ENCODE peak calls at places on chromosome 7, in five cellular contexts. H is WTC11; X is GM13976; Z is CD8-positive, alpha-beta T cell; T is HFFc6. D is an unnamed sample.

GRCh38 chr7:102140952-102141370 is 145.7 kb upstream of the SH2B2 start:
- DNase-seq in H (no peak), X (no peak), Z (no peak), T (no peak), D (no peak)

GRCh38 chr7:6026011-6026819 is 5.0 kb upstream of the ANKRD61 start:
- DNase-seq in H (peak), X (peak), Z (peak), T (peak), D (peak)

GRCh38 chr7:100583132-100584045 is 2.5 kb downstream of the LRCH4 start:
- DNase-seq in H (no peak), X (peak), Z (peak), T (no peak), D (peak)

GRCh38 chr7:107966701-107967100 is 36.3 kb downstream of the LAMB1 start:
- DNase-seq in H (peak), X (no peak), Z (no peak), T (peak), D (no peak)

GRCh38 chr7:150947761-150948680 is 30.1 kb downstream of the KCNH2 start:
- DNase-seq in H (no peak), X (no peak), Z (no peak), T (no peak), D (no peak)

GRCh38 chr7:110534241-110534931 is 556.5 kb upstream of the LRRN3 start:
- DNase-seq in H (no peak), X (no peak), Z (no peak), T (peak), D (no peak)

GRCh38 chr7:22725585-22725984 is 1.4 kb upstream of the IL6 start:
- DNase-seq in H (no peak), X (peak), Z (no peak), T (peak), D (peak)

GRCh38 chr7:27188666-27189559 is 3.9 kb upstream of the HOXA11 start:
- DNase-seq in H (peak), X (no peak), Z (peak), T (peak), D (no peak)

GRCh38 chr7:20574784-20575757 is 40.4 kb upstream of the ABCB5 start:
- DNase-seq in H (no peak), X (no peak), Z (no peak), T (no peak), D (no peak)

GRCh38 chr7:121437470-121437869 is 41.4 kb upstream of the FAM3C start:
- DNase-seq in H (no peak), X (no peak), Z (no peak), T (no peak), D (no peak)

GRCh38 chr7:121433775-121434174 is 37.7 kb upstream of the FAM3C start:
- DNase-seq in H (no peak), X (peak), Z (no peak), T (no peak), D (peak)

GRCh38 chr7:121431996-121432395 is 35.9 kb upstream of the FAM3C start:
- DNase-seq in H (no peak), X (no peak), Z (no peak), T (no peak), D (no peak)

GRCh38 chr7:121436688-121437087 is 40.6 kb upstream of the FAM3C start:
- DNase-seq in H (peak), X (no peak), Z (no peak), T (no peak), D (no peak)

DNA sequence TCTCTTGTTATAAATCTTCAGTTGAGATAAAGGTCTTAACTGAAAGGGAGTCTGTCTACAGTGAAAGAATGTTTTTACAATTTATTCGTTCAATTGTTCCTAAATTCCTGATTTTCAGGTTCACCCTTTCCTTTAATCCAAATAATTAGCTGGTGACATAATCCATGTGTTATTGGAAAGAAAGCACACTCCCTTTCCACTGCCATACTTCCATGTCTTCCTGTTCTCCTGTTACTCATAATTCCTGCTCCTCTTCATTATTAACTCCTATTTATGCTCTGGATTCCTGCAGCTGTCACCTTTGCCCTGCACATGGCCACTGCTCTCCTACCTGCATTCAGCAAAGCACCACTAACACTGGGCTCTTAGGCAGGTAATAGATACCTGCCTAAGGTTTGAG is 40.0 kb upstream of the FAM3C start:
- DNase-seq in H (no peak), X (no peak), Z (no peak), T (no peak), D (no peak)
- TF ChIP-seq CTCF in H (no peak), X (no peak), Z (no peak), T (no peak), D (no peak)

DNA sequence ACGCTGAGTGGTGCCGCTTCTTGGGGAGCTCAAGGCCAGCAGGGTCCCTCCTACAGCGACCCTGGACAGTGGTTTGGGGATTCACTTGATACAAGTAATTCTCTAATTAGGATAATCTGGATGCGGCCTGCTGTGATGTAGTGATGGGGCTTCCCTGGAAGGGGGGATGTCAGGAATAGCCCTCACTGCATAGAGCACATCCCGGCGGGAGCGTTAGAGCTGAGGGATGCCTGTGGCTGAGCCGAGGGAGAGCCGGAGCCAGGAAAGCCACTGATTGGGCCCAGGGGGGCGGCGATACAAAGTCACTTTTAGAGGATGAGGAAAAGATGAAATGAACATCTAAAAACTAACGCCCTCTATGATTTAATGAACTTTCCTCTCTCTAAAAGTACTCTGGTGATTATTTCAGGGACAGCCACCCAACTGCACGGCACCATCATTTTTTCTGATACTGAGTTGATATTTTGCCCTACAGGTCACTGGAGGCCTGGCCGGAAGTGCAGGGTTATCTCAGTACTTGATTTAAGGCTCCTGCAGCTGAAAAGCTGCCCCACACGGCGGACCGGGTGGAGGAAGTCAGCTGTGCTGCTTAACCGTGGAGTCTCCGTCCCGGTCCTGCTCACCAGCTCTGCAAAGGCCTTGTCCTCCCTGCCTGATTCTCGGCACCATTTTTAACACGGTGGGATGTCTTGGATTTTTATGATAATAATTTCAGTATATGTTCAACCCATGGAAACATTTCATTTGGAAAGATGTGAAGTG is 518.8 kb downstream of the DNAJB6 start:
- DNase-seq in H (no peak), X (no peak), Z (no peak), T (no peak), D (no peak)
- TF ChIP-seq CTCF in H (no peak), X (no peak), Z (no peak), T (no peak), D (no peak)

DNA sequence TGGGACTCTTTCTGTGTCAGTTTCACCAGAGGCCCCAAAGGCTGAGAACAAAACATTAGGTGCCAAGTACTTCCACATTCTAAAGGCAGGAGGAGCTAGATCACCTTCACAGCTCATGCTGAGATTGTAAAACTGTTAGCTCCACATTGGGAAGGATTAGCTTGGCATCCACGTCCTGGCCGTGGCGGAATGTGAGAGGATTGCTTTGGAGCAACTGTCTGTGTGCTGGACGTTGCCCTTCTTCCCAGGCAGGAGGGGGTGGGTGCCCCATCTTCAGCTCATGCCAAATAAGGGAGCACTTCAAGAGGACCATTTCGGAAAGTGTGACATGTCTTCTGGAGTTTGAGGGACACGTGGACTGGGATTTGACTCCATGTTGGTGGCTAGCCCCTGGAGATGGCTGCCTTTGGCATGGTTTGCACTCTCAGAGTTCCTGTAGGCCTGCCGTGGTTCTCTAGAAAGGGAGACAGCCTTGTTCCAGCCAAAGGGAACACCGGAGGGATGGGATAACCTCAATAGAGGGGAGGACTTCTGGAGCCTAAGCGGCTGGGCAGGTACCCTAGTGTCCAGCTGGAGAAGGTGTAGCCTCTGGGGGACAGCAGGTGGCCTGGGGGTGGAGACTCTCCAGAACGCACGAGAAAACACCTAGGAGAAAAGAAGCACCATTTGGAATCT is 19.9 kb upstream of the FMC1 start:
- DNase-seq in H (peak), X (peak), Z (no peak), T (peak), D (peak)
- TF ChIP-seq CTCF in H (no peak), X (peak), Z (no peak), T (peak), D (peak)

DNA sequence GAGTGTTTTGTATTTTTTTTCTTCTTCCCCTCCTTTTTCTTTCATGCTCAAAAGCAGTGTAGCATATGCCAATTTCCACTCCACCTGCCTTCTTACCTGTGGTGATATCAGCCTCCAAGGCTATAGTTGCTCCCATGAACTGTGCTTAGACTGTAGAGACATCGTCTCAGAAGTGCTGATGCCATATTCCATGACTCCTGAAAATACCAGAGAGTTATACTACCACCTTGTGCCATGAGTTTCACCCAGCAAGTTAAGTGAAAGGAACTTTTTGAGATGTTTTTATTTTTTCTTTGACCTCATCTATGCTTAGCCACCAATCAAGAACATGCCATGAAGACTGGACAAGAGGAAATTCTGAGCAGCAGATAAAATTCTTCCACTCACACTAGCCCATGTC is 142.8 kb upstream of the SEMA3E start:
- DNase-seq in H (no peak), X (no peak), Z (no peak), T (no peak), D (no peak)
- TF ChIP-seq CTCF in H (no peak), X (no peak), Z (no peak), T (no peak), D (no peak)

D was measured in GM10248.